ENCODE peak calls at places on chromosomes 11 and 22, in five cellular contexts. W, Z, Y, U and K are unnamed samples.

GRCh38 chr11:78476066-78476465 is 58.4 kb upstream of the GAB2 start:
- DNase-seq in W (no peak), Z (no peak), Y (peak), U (peak), K (no peak)

GRCh38 chr11:76181371-76181770 is 24.9 kb downstream of the WNT11 start:
- DNase-seq in W (peak), Z (no peak), Y (no peak), U (no peak), K (no peak)

GRCh38 chr11:1553808-1554594 is 18.1 kb downstream of the DUSP8 start:
- DNase-seq in W (peak), Z (peak), Y (no peak), U (no peak), K (no peak)

GRCh38 chr11:69787906-69788305 is 12.8 kb upstream of the FGF4 start:
- DNase-seq in W (no peak), Z (no peak), Y (no peak), U (no peak), K (no peak)

GRCh38 chr11:68998390-68998911 is 14.6 kb downstream of the MRGPRF start:
- DNase-seq in W (no peak), Z (peak), Y (peak), U (no peak), K (no peak)

GRCh38 chr11:115439385-115439784 is 64.8 kb downstream of the CADM1 start:
- DNase-seq in W (no peak), Z (no peak), Y (no peak), U (peak), K (peak)

GRCh38 chr11:100550298-100550697 is 136.8 kb upstream of the ARHGAP42 start:
- DNase-seq in W (no peak), Z (no peak), Y (no peak), U (no peak), K (no peak)

GRCh38 chr22:40076702-40077645 is 82.2 kb downstream of the FAM83F start:
- DNase-seq in W (peak), Z (no peak), Y (no peak), U (peak), K (no peak)

GRCh38 chr22:23833017-23833795 is 5.6 kb downstream of the DERL3 start:
- DNase-seq in W (no peak), Z (no peak), Y (no peak), U (no peak), K (no peak)

GRCh38 chr11:95688015-95688414 is 101.6 kb downstream of the FAM76B start:
- DNase-seq in W (no peak), Z (no peak), Y (no peak), U (no peak), K (no peak)

GRCh38 chr11:111046291-111046690 is 199.2 kb upstream of the POU2AF2 start:
- DNase-seq in W (no peak), Z (no peak), Y (no peak), U (no peak), K (no peak)

GRCh38 chr11:73818838-73819237 is 31.2 kb downstream of the MRPL48 start:
- DNase-seq in W (peak), Z (no peak), Y (peak), U (peak), K (no peak)

GRCh38 chr22:28360846-28361424 is 318.7 kb downstream of the TTC28 start:
- DNase-seq in W (no peak), Z (no peak), Y (no peak), U (no peak), K (no peak)

GRCh38 chr11:16160146-16160545 is 196.2 kb downstream of the SOX6 start:
- DNase-seq in W (no peak), Z (no peak), Y (no peak), U (no peak), K (no peak)

GRCh38 chr11:46693597-46694012 is 6.8 kb downstream of the ARHGAP1 start:
- DNase-seq in W (no peak), Z (no peak), Y (no peak), U (peak), K (no peak)

GRCh38 chr11:114158886-114159285 is 99.4 kb downstream of the ZBTB16 start:
- DNase-seq in W (no peak), Z (no peak), Y (no peak), U (no peak), K (no peak)

GRCh38 chr22:28034145-28034759 is 115.2 kb upstream of the PITPNB start:
- DNase-seq in W (no peak), Z (peak), Y (no peak), U (no peak), K (no peak)

GRCh38 chr11:72789493-72790131 is 4.2 kb downstream of the STARD10 start:
- DNase-seq in W (no peak), Z (no peak), Y (peak), U (peak), K (no peak)

GRCh38 chr11:47591764-47592163 is 2.4 kb downstream of the C1QTNF4 start:
- DNase-seq in W (no peak), Z (no peak), Y (no peak), U (no peak), K (no peak)

GRCh38 chr11:877565-877964 is 33.0 kb downstream of the CHID1 start:
- DNase-seq in W (peak), Z (no peak), Y (no peak), U (no peak), K (no peak)

GRCh38 chr11:128195057-128195751 is 392.2 kb downstream of the ETS1 start:
- DNase-seq in W (no peak), Z (no peak), Y (peak), U (peak), K (no peak)

GRCh38 chr11:31816467-31817053 is 5.4 kb upstream of the PAX6 start:
- DNase-seq in W (peak), Z (peak), Y (no peak), U (no peak), K (peak)

GRCh38 chr22:38180841-38181452 is 683 bp downstream of the PLA2G6 start:
- DNase-seq in W (peak), Z (peak), Y (peak), U (peak), K (no peak)

GRCh38 chr11:14773755-14774154 is 118.3 kb downstream of the CYP2R1 start:
- DNase-seq in W (peak), Z (no peak), Y (peak), U (peak), K (no peak)

GRCh38 chr11:1484061-1484671 is 2.4 kb downstream of the MOB2 start:
- DNase-seq in W (no peak), Z (no peak), Y (no peak), U (no peak), K (no peak)

GRCh38 chr22:36409911-36410756 is 22.4 kb upstream of the MYH9 start:
- DNase-seq in W (peak), Z (peak), Y (peak), U (no peak), K (peak)

GRCh38 chr11:131689049-131689925 is 318.9 kb downstream of the NTM start:
- DNase-seq in W (no peak), Z (peak), Y (no peak), U (no peak), K (no peak)

GRCh38 chr11:125245299-125245698 is 80.7 kb downstream of the PKNOX2 start:
- DNase-seq in W (no peak), Z (no peak), Y (peak), U (no peak), K (no peak)

GRCh38 chr11:44011797-44012196 is 36.0 kb upstream of the ACCSL start:
- DNase-seq in W (no peak), Z (peak), Y (peak), U (peak), K (no peak)

GRCh38 chr22:30444632-30445437 is 19.3 kb downstream of the MTFP1 start:
- DNase-seq in W (peak), Z (peak), Y (peak), U (peak), K (peak)

GRCh38 chr11:123903932-123904331 is 2.0 kb downstream of the OR8D4 start:
- DNase-seq in W (no peak), Z (no peak), Y (no peak), U (no peak), K (peak)

GRCh38 chr11:3171931-3172560 is 6.9 kb upstream of the OSBPL5 start:
- DNase-seq in W (no peak), Z (no peak), Y (no peak), U (no peak), K (no peak)

GRCh38 chr11:1773711-1774550 is 10.2 kb upstream of the CTSD start:
- DNase-seq in W (no peak), Z (no peak), Y (no peak), U (no peak), K (no peak)

GRCh38 chr11:58618215-58618614 is 4.2 kb upstream of the CNTF start:
- DNase-seq in W (peak), Z (no peak), Y (no peak), U (no peak), K (no peak)

GRCh38 chr11:46489668-46490560 is 98.3 kb upstream of the CHRM4 start:
- DNase-seq in W (peak), Z (peak), Y (peak), U (peak), K (peak)

GRCh38 chr11:1832181-1832988 is 2.4 kb upstream of the SYT8 start:
- DNase-seq in W (peak), Z (peak), Y (peak), U (no peak), K (peak)

GRCh38 chr11:118051611-118052461 is 25.0 kb upstream of the TMPRSS4 start:
- DNase-seq in W (no peak), Z (no peak), Y (no peak), U (no peak), K (peak)

GRCh38 chr11:7656704-7657103 is 16.6 kb downstream of the CYB5R2 start:
- DNase-seq in W (no peak), Z (peak), Y (no peak), U (no peak), K (no peak)

GRCh38 chr11:7651700-7652099 is 21.6 kb downstream of the CYB5R2 start:
- DNase-seq in W (no peak), Z (no peak), Y (no peak), U (no peak), K (no peak)

GRCh38 chr11:7655253-7656217 is 17.8 kb downstream of the CYB5R2 start:
- DNase-seq in W (no peak), Z (peak), Y (no peak), U (no peak), K (no peak)

GRCh38 chr11:7654094-7654742 is 19.1 kb downstream of the CYB5R2 start:
- DNase-seq in W (no peak), Z (no peak), Y (no peak), U (no peak), K (no peak)

GRCh38 chr11:7657306-7658025 is 15.8 kb downstream of the CYB5R2 start:
- DNase-seq in W (peak), Z (peak), Y (peak), U (peak), K (peak)
- TF ChIP-seq CTCF in W (peak), Z (peak), Y (peak), U (peak), K (peak)

GRCh38 chr22:22787151-22787550 is 100.5 kb upstream of the IGLL5 start:
- DNase-seq in W (no peak), Z (no peak), Y (no peak), U (no peak), K (no peak)

GRCh38 chr22:22789233-22789921 is 98.2 kb upstream of the IGLL5 start:
- DNase-seq in W (no peak), Z (no peak), Y (no peak), U (no peak), K (no peak)

GRCh38 chr22:22789922-22790845 is 97.4 kb upstream of the IGLL5 start:
- DNase-seq in W (no peak), Z (no peak), Y (no peak), U (no peak), K (no peak)

GRCh38 chr22:22787805-22788459 is 99.7 kb upstream of the IGLL5 start:
- DNase-seq in W (peak), Z (peak), Y (peak), U (peak), K (peak)

GRCh38 chr22:22788460-22789037 is 99.1 kb upstream of the IGLL5 start:
- DNase-seq in W (no peak), Z (no peak), Y (no peak), U (no peak), K (no peak)
- TF ChIP-seq CTCF in W (no peak), Z (no peak), Y (no peak), U (no peak), K (no peak)

GRCh38 chr11:66912361-66912760 is 45.8 kb downstream of the PC start:
- DNase-seq in W (peak), Z (no peak), Y (no peak), U (no peak), K (no peak)

GRCh38 chr11:66914505-66914904 is 43.7 kb downstream of the PC start:
- DNase-seq in W (no peak), Z (no peak), Y (no peak), U (no peak), K (no peak)

GRCh38 chr11:66912963-66913362 is 45.2 kb downstream of the PC start:
- DNase-seq in W (no peak), Z (no peak), Y (no peak), U (no peak), K (no peak)

GRCh38 chr11:66915866-66916265 is 42.3 kb downstream of the PC start:
- DNase-seq in W (no peak), Z (peak), Y (no peak), U (no peak), K (no peak)

GRCh38 chr11:66915046-66915832 is 42.9 kb downstream of the PC start:
- DNase-seq in W (peak), Z (no peak), Y (no peak), U (no peak), K (no peak)
- TF ChIP-seq CTCF in W (peak), Z (no peak), Y (no peak), U (no peak), K (no peak)

GRCh38 chr22:49885881-49886280 is 32.2 kb downstream of the ZBED4 start:
- DNase-seq in W (no peak), Z (no peak), Y (no peak), U (no peak), K (no peak)

GRCh38 chr22:49887074-49887471 is 31.2 kb downstream of the ALG12 start:
- DNase-seq in W (no peak), Z (no peak), Y (no peak), U (no peak), K (no peak)

GRCh38 chr22:49887716-49888115 is 30.5 kb downstream of the ALG12 start:
- DNase-seq in W (no peak), Z (no peak), Y (no peak), U (no peak), K (no peak)

GRCh38 chr22:49885281-49885680 is 31.6 kb downstream of the ZBED4 start:
- DNase-seq in W (no peak), Z (no peak), Y (no peak), U (no peak), K (no peak)

GRCh38 chr22:49886346-49887073 is 31.7 kb downstream of the ALG12 start:
- DNase-seq in W (no peak), Z (no peak), Y (no peak), U (no peak), K (no peak)
- TF ChIP-seq CTCF in W (no peak), Z (no peak), Y (no peak), U (no peak), K (no peak)

DNA sequence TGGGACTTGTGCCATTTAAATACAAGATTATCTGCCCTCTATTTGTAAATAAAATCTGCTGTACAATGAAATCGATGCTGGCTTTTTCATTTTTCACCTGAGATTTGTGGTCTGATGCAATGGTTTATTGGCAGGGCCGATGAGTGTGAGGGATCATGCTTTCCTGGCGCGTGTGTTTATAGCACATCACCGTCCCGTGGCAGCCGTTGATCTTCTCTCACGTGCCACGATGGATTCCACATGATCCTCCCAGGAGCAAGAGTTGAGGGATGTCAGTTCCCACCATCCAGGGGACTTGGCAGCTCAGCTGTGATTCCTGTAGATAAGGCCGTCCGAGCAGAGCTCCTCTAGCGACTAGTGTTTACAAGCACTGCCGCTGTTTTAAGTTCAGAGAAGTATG is 213.7 kb downstream of the TBC1D22A start:
- DNase-seq in W (no peak), Z (no peak), Y (no peak), U (no peak), K (no peak)
- TF ChIP-seq CTCF in W (no peak), Z (no peak), Y (no peak), U (no peak), K (no peak)

DNA sequence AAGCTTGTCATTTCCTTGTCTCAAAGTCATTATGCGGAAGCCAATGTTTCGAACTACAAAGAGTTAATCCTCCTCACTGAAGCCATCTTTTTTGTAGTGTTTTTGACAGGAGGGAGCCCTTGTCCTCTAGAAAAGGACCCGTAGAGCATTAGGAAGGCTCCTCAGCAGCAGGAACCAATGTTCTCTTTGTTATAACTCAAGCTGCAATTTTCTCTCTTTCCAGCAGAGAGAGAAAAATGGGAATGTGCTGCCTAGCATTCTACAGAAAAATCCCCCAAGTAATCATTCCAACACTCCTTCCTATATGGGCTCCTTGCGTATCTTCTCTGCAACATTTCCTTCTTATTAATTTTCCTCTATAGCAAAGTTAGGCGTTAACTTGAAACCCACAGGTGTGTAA is 30.6 kb downstream of the SC5D start:
- DNase-seq in W (peak), Z (no peak), Y (no peak), U (no peak), K (no peak)
- TF ChIP-seq CTCF in W (peak), Z (no peak), Y (no peak), U (no peak), K (no peak)

GRCh38 chr11:135069884-135070283 is 657.8 kb upstream of the B3GAT1 start:
- DNase-seq in W (no peak), Z (no peak), Y (no peak), U (peak), K (no peak)

GRCh38 chr11:135073870-135074269 is 661.8 kb upstream of the B3GAT1 start:
- DNase-seq in W (no peak), Z (no peak), Y (no peak), U (no peak), K (no peak)

GRCh38 chr11:135074397-135074998 is 662.5 kb upstream of the B3GAT1 start:
- DNase-seq in W (peak), Z (no peak), Y (no peak), U (peak), K (no peak)

GRCh38 chr11:135073444-135073843 is 661.4 kb upstream of the B3GAT1 start:
- DNase-seq in W (no peak), Z (no peak), Y (no peak), U (no peak), K (no peak)

GRCh38 chr11:135075740-135076139 is 663.7 kb upstream of the B3GAT1 start:
- DNase-seq in W (peak), Z (peak), Y (peak), U (peak), K (no peak)
- TF ChIP-seq CTCF in W (peak), Z (no peak), Y (peak), U (peak), K (peak)

GRCh38 chr11:64877390-64878222 is 815 bp downstream of the EHD1 start:
- DNase-seq in W (no peak), Z (peak), Y (no peak), U (peak), K (peak)
- TF ChIP-seq CTCF in W (no peak), Z (no peak), Y (no peak), U (no peak), K (no peak)

GRCh38 chr11:61785837-61786402 is 6.5 kb downstream of the TMEM258 start:
- DNase-seq in W (no peak), Z (no peak), Y (no peak), U (no peak), K (peak)
- TF ChIP-seq CTCF in W (no peak), Z (no peak), Y (no peak), U (no peak), K (no peak)

DNA sequence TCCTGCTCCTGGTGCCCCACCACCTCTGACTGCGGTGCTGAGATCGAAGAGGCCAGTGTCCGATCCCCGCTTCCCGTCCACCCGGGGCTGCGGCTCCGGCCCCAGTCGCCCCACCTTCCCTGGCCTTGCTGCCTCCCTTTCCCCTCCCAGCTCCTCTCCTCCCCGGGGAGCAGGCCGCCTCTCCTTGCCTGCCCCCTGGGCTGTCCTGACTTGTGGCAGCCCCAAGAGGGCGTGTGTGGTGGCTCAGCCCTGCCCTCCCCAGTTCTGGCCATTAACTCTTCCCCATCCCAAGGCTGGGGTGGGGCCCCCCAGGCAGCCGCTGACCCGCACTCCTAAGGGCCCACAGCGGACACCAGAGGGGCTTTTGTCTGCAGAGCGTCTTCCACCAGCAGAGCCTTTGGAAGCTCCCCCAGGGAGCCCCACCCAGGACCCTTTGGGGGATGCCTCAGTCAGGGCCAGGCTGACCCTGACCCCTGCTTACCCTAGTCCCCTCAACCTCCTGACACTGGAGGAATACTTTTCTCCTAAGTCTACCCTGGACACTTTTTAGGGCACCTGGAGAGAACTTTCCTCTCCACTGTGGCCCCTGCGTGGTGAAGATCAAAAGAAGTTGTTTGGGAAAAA is 16.7 kb downstream of the RTN4RL2 start:
- DNase-seq in W (peak), Z (peak), Y (no peak), U (no peak), K (peak)
- TF ChIP-seq CTCF in W (peak), Z (peak), Y (peak), U (peak), K (peak)